ENCODE peak calls at places on chromosomes 16 and 17, in four cellular contexts. One of them, this sample, is unnamed.

GRCh38 chr16:85151603-85152413 is 39.5 kb upstream of the CIBAR2 start:
- DNase-seq in Right ventricle myocardium superior: peak
- DNase-seq in B cell: no peak
- DNase-seq in A549: no peak
- DNase-seq in this sample: peak

GRCh38 chr16:8869212-8869987 is 594 bp upstream of the CARHSP1 start:
- DNase-seq in Right ventricle myocardium superior: no peak
- DNase-seq in B cell: no peak
- DNase-seq in A549: no peak
- DNase-seq in this sample: no peak

GRCh38 chr17:80742091-80742490 is 197.5 kb downstream of the RPTOR start:
- DNase-seq in Right ventricle myocardium superior: no peak
- DNase-seq in B cell: no peak
- DNase-seq in A549: no peak
- DNase-seq in this sample: no peak

GRCh38 chr17:14214271-14214670 is 22.4 kb downstream of the CDRT15 start:
- DNase-seq in Right ventricle myocardium superior: no peak
- DNase-seq in B cell: no peak
- DNase-seq in A549: no peak
- DNase-seq in this sample: no peak

GRCh38 chr16:88936008-88936912 is 40.7 kb downstream of the CBFA2T3 start:
- DNase-seq in Right ventricle myocardium superior: peak
- DNase-seq in B cell: peak
- DNase-seq in A549: no peak
- DNase-seq in this sample: peak

GRCh38 chr16:89146211-89147005 is 25.1 kb upstream of the CDH15 start:
- DNase-seq in Right ventricle myocardium superior: no peak
- DNase-seq in B cell: no peak
- DNase-seq in A549: no peak
- DNase-seq in this sample: no peak

GRCh38 chr16:85987750-85988078 is 88.8 kb downstream of the IRF8 start:
- DNase-seq in Right ventricle myocardium superior: no peak
- DNase-seq in B cell: no peak
- DNase-seq in A549: no peak
- DNase-seq in this sample: no peak

GRCh38 chr17:65485388-65486299 is 75.8 kb downstream of the AXIN2 start:
- DNase-seq in Right ventricle myocardium superior: peak
- DNase-seq in B cell: no peak
- DNase-seq in A549: no peak
- DNase-seq in this sample: peak

GRCh38 chr16:67406628-67407027 is 9.6 kb downstream of the ZDHHC1 start:
- DNase-seq in Right ventricle myocardium superior: no peak
- DNase-seq in B cell: no peak
- DNase-seq in A549: no peak
- DNase-seq in this sample: no peak

GRCh38 chr17:17168401-17168800 is 37.7 kb downstream of the PLD6 start:
- DNase-seq in Right ventricle myocardium superior: no peak
- DNase-seq in B cell: no peak
- DNase-seq in A549: no peak
- DNase-seq in this sample: peak

GRCh38 chr16:88500255-88500661 is 47.2 kb downstream of the ZFPM1 start:
- DNase-seq in Right ventricle myocardium superior: peak
- DNase-seq in B cell: no peak
- DNase-seq in A549: no peak
- DNase-seq in this sample: peak

GRCh38 chr16:2335286-2335895 is 5.1 kb downstream of the ABCA3 start:
- DNase-seq in Right ventricle myocardium superior: no peak
- DNase-seq in B cell: no peak
- DNase-seq in A549: no peak
- DNase-seq in this sample: no peak

GRCh38 chr17:35082073-35082657 is 18.7 kb upstream of the RFFL start:
- DNase-seq in Right ventricle myocardium superior: no peak
- DNase-seq in B cell: no peak
- DNase-seq in A549: no peak
- DNase-seq in this sample: no peak

This sample was measured in heart left ventricle.